ENCODE peak calls at places on chromosomes 1 and 21, in seven cellular contexts. P, L, M, D, K, A and E are unnamed samples.

GRCh38 chr1:225877570-225877969 is 4.6 kb downstream of the TMEM63A start:
- DNase-seq in P (peak; percentile 88), M (peak; percentile 55), A (peak; percentile 64), K (peak; percentile 48), L (peak; percentile 48), D (no peak), E (peak; percentile 27)

GRCh38 chr1:161899091-161899490 is 124.6 kb downstream of the OLFML2B start:
- DNase-seq in P (no peak), A (no peak), K (no peak), L (no peak), M (no peak), D (no peak), E (no peak)

GRCh38 chr1:41618066-41618825 is 133.8 kb upstream of the EDN2 start:
- DNase-seq in L (no peak), M (peak; percentile 48), D (no peak), A (no peak), K (no peak), P (no peak), E (no peak)

GRCh38 chr1:160618763-160619274 is 28.0 kb downstream of the SLAMF1 start:
- DNase-seq in A (peak; percentile 31), D (peak; percentile 46), L (no peak), K (peak; percentile 45), P (no peak), M (no peak), E (no peak)

GRCh38 chr1:184870319-184870718 is 104.0 kb downstream of the NIBAN1 start:
- DNase-seq in P (no peak), M (no peak), K (no peak), L (no peak), D (no peak), A (no peak), E (no peak)

GRCh38 chr1:231040800-231041704 is 998 bp upstream of the FAM89A start:
- DNase-seq in A (no peak), M (no peak), K (no peak), D (no peak), L (no peak), P (peak; percentile 18), E (no peak)

GRCh38 chr1:231039161-231040018 is 664 bp downstream of the FAM89A start:
- DNase-seq in M (peak; percentile 26), L (peak; percentile 40), P (peak; percentile 40), A (peak; percentile 46), K (peak; percentile 18), D (peak; percentile 29), E (no peak)

GRCh38 chr1:154574715-154575114 is 7.1 kb downstream of the CHRNB2 start:
- DNase-seq in P (no peak), K (peak; percentile 39), D (no peak), M (peak; percentile 31), L (no peak), A (no peak), E (no peak)

GRCh38 chr21:42383331-42383730 is 12.5 kb downstream of the TMPRSS3 start:
- DNase-seq in L (no peak), M (no peak), A (no peak), D (no peak), P (no peak), K (no peak), E (no peak)

GRCh38 chr1:27535386-27535785 is 45.4 kb upstream of the WASF2 start:
- DNase-seq in M (no peak), P (no peak), L (no peak), D (no peak), A (no peak), K (no peak), E (no peak)

GRCh38 chr1:168343566-168343965 is 62.9 kb downstream of the TBX19 start:
- DNase-seq in K (no peak), D (peak; percentile 1), M (no peak), A (no peak), L (no peak), P (no peak), E (no peak)

GRCh38 chr1:98001764-98002163 is 80.9 kb upstream of the DPYD start:
- DNase-seq in A (no peak), L (no peak), P (no peak), D (no peak), M (peak; percentile 68), K (peak; percentile 9), E (no peak)

GRCh38 chr1:27952147-27952546 is 7.6 kb upstream of the XKR8 start:
- DNase-seq in L (no peak), D (no peak), M (no peak), A (no peak), P (no peak), K (no peak), E (no peak)

GRCh38 chr1:17862125-17862524 is 107.0 kb downstream of the ACTL8 start:
- DNase-seq in M (no peak), K (no peak), P (no peak), L (no peak), A (no peak), D (no peak), E (no peak)

GRCh38 chr1:239184581-239185244 is 201.7 kb upstream of the CHRM3 start:
- DNase-seq in M (no peak), P (no peak), L (no peak), K (no peak), A (no peak), D (no peak), E (no peak)

GRCh38 chr21:31752352-31752751 is 20.4 kb upstream of the SCAF4 start:
- DNase-seq in D (no peak), A (no peak), P (no peak), K (no peak), L (no peak), M (peak; percentile 79), E (no peak)

GRCh38 chr1:216379441-216379840 is 43.8 kb downstream of the USH2A start:
- DNase-seq in M (no peak), A (no peak), P (no peak), L (no peak), K (no peak), D (no peak), E (no peak)

GRCh38 chr1:228112167-228112566 is 3.1 kb upstream of the MRPL55 start:
- DNase-seq in P (no peak), A (no peak), L (no peak), K (no peak), D (no peak), M (no peak), E (no peak)

GRCh38 chr1:8873506-8874229 is 4.8 kb downstream of the ENO1 start:
- DNase-seq in A (peak; percentile 82), P (peak; percentile 94), K (peak; percentile 97), M (peak; percentile 97), D (no peak), L (peak; percentile 88), E (peak; percentile 85)

GRCh38 chr1:31029031-31029430 is 36.5 kb downstream of the PUM1 start:
- DNase-seq in K (no peak), D (no peak), P (peak; percentile 34), L (no peak), A (no peak), M (no peak), E (no peak)

GRCh38 chr21:37273440-37273839 is 6.3 kb upstream of the VPS26C start:
- DNase-seq in K (no peak), D (no peak), A (no peak), L (no peak), P (no peak), M (no peak), E (no peak)

GRCh38 chr1:171222961-171223360 is 25.3 kb upstream of the FMO1 start:
- DNase-seq in L (no peak), K (no peak), M (peak; percentile 54), P (no peak), D (no peak), A (no peak), E (no peak)

GRCh38 chr1:200628223-200628868 is 7.8 kb upstream of the KIF14 start:
- DNase-seq in P (no peak), A (no peak), D (no peak), L (no peak), M (no peak), K (no peak), E (no peak)

GRCh38 chr1:183227963-183228649 is 42.0 kb downstream of the LAMC2 start:
- DNase-seq in L (peak; percentile 57), M (peak; percentile 60), A (peak; percentile 71), P (peak; percentile 65), D (peak; percentile 22), K (peak; percentile 64), E (no peak)

GRCh38 chr1:192573499-192573898 is 2.1 kb upstream of the RGS1 start:
- DNase-seq in M (peak; percentile 62), A (no peak), K (peak; percentile 41), L (no peak), P (peak; percentile 14), D (no peak), E (no peak)

GRCh38 chr1:98044071-98044697 is 123.3 kb upstream of the DPYD start:
- DNase-seq in K (no peak), A (no peak), D (no peak), M (no peak), P (peak; percentile 26), L (no peak), E (no peak)

GRCh38 chr21:38531610-38532009 is 33.3 kb upstream of the ERG start:
- DNase-seq in P (no peak), L (no peak), M (peak; percentile 74), K (no peak), A (no peak), D (no peak), E (no peak)

GRCh38 chr1:19563336-19564097 is 78.2 kb upstream of the CAPZB start:
- DNase-seq in M (peak; percentile 86), K (no peak), D (no peak), A (no peak), L (no peak), P (peak; percentile 64), E (no peak)

GRCh38 chr1:180252638-180253536 is 22.8 kb downstream of the LHX4 start:
- DNase-seq in P (peak; percentile 72), L (peak; percentile 61), A (peak; percentile 71), D (peak; percentile 21), K (peak; percentile 60), M (peak; percentile 64), E (peak; percentile 71)